ENCODE peak calls at places on chromosomes 16 and 17, in four cellular contexts. One of them, this sample, is unnamed.

GRCh38 chr16:12617401-12617819 is 186.3 kb downstream of the CPPED1 start:
- DNase-seq in body of pancreas: no peak
- DNase-seq in stomach: no peak
- DNase-seq in HCT116: no peak
- DNase-seq in this sample: no peak

GRCh38 chr16:58346831-58347371 is 45.4 kb upstream of the GINS3 start:
- DNase-seq in body of pancreas: no peak
- DNase-seq in stomach: no peak
- DNase-seq in HCT116: no peak
- DNase-seq in this sample: no peak

GRCh38 chr16:2822158-2822495 is 5.1 kb downstream of the PRSS21 start:
- DNase-seq in body of pancreas: no peak
- DNase-seq in stomach: no peak
- DNase-seq in HCT116: no peak
- DNase-seq in this sample: no peak

GRCh38 chr17:2058521-2059124 is 3.7 kb downstream of the HIC1 start:
- DNase-seq in body of pancreas: peak
- DNase-seq in stomach: peak
- DNase-seq in HCT116: no peak
- DNase-seq in this sample: peak

GRCh38 chr16:78925071-78925714 is 675.3 kb downstream of the MAF start:
- DNase-seq in body of pancreas: peak
- DNase-seq in stomach: peak
- DNase-seq in HCT116: peak
- DNase-seq in this sample: peak

GRCh38 chr16:58452640-58453039 is 47.3 kb upstream of the NDRG4 start:
- DNase-seq in body of pancreas: no peak
- DNase-seq in stomach: no peak
- DNase-seq in HCT116: no peak
- DNase-seq in this sample: no peak

GRCh38 chr16:83200005-83200779 is 573.4 kb downstream of the CDH13 start:
- DNase-seq in body of pancreas: no peak
- DNase-seq in stomach: no peak
- DNase-seq in HCT116: no peak
- DNase-seq in this sample: no peak

GRCh38 chr16:2481676-2482075 is 6.7 kb downstream of the TBC1D24 start:
- DNase-seq in body of pancreas: no peak
- DNase-seq in stomach: no peak
- DNase-seq in HCT116: no peak
- DNase-seq in this sample: no peak

GRCh38 chr17:80421381-80422090 is 6.6 kb downstream of the ENDOV start:
- DNase-seq in body of pancreas: no peak
- DNase-seq in stomach: no peak
- DNase-seq in HCT116: no peak
- DNase-seq in this sample: no peak

GRCh38 chr17:72372185-72372584 is 251.4 kb downstream of the SOX9 start:
- DNase-seq in body of pancreas: no peak
- DNase-seq in stomach: no peak
- DNase-seq in HCT116: no peak
- DNase-seq in this sample: no peak

GRCh38 chr17:57751348-57751970 is 6.4 kb upstream of the CCDC182 start:
- DNase-seq in body of pancreas: no peak
- DNase-seq in stomach: no peak
- DNase-seq in HCT116: no peak
- DNase-seq in this sample: no peak

GRCh38 chr16:49643429-49644142 is 212.3 kb downstream of the ZNF423 start:
- DNase-seq in body of pancreas: no peak
- DNase-seq in stomach: no peak
- DNase-seq in HCT116: no peak
- DNase-seq in this sample: no peak

GRCh38 chr17:2690165-2691068 is 21.1 kb downstream of the CLUH start:
- DNase-seq in body of pancreas: no peak
- DNase-seq in stomach: no peak
- DNase-seq in HCT116: no peak
- DNase-seq in this sample: no peak

GRCh38 chr16:19488213-19488640 is 33.7 kb downstream of the GDE1 start:
- DNase-seq in body of pancreas: no peak
- DNase-seq in stomach: peak
- DNase-seq in HCT116: no peak
- DNase-seq in this sample: peak

GRCh38 chr17:44759096-44759915 is 518 bp downstream of the ADAM11 start:
- DNase-seq in body of pancreas: no peak
- DNase-seq in stomach: no peak
- DNase-seq in HCT116: no peak
- DNase-seq in this sample: no peak

GRCh38 chr16:58464047-58464915 is 35.7 kb upstream of the NDRG4 start:
- DNase-seq in body of pancreas: peak
- DNase-seq in stomach: peak
- DNase-seq in HCT116: no peak
- DNase-seq in this sample: no peak

GRCh38 chr17:66675991-66676371 is 158.9 kb upstream of the CACNG5 start:
- DNase-seq in body of pancreas: no peak
- DNase-seq in stomach: peak
- DNase-seq in HCT116: no peak
- DNase-seq in this sample: no peak

GRCh38 chr16:54431041-54431996 is 144.7 kb upstream of the IRX3 start:
- DNase-seq in body of pancreas: no peak
- DNase-seq in stomach: no peak
- DNase-seq in HCT116: no peak
- DNase-seq in this sample: no peak

GRCh38 chr17:50693041-50693682 is 14.6 kb downstream of the ANKRD40 start:
- DNase-seq in body of pancreas: no peak
- DNase-seq in stomach: no peak
- DNase-seq in HCT116: no peak
- DNase-seq in this sample: no peak

GRCh38 chr16:27628216-27628945 is 78.4 kb downstream of the KATNIP start:
- DNase-seq in body of pancreas: no peak
- DNase-seq in stomach: no peak
- DNase-seq in HCT116: no peak
- DNase-seq in this sample: no peak

GRCh38 chr16:1650131-1650530 is 27.9 kb upstream of the JPT2 start:
- DNase-seq in body of pancreas: no peak
- DNase-seq in stomach: no peak
- DNase-seq in HCT116: no peak
- DNase-seq in this sample: no peak

GRCh38 chr17:9798724-9799123 is 7.3 kb upstream of the DHRS7C start:
- DNase-seq in body of pancreas: no peak
- DNase-seq in stomach: no peak
- DNase-seq in HCT116: no peak
- DNase-seq in this sample: no peak

GRCh38 chr17:47188266-47188665 is 829 bp downstream of the CDC27 start:
- DNase-seq in body of pancreas: peak
- DNase-seq in stomach: no peak
- DNase-seq in HCT116: no peak
- DNase-seq in this sample: peak

GRCh38 chr17:46820592-46821450 is 2.3 kb upstream of the WNT3 start:
- DNase-seq in body of pancreas: no peak
- DNase-seq in stomach: no peak
- DNase-seq in HCT116: no peak
- DNase-seq in this sample: no peak

GRCh38 chr17:63039899-63040602 is 74.0 kb downstream of the TANC2 start:
- DNase-seq in body of pancreas: no peak
- DNase-seq in stomach: no peak
- DNase-seq in HCT116: peak
- DNase-seq in this sample: no peak

GRCh38 chr16:69833357-69833781 is 71.2 kb downstream of the WWP2 start:
- DNase-seq in body of pancreas: no peak
- DNase-seq in stomach: no peak
- DNase-seq in HCT116: no peak
- DNase-seq in this sample: no peak

GRCh38 chr16:69829338-69829737 is 67.2 kb downstream of the WWP2 start:
- DNase-seq in body of pancreas: no peak
- DNase-seq in stomach: no peak
- DNase-seq in HCT116: no peak
- DNase-seq in this sample: no peak

GRCh38 chr16:69831212-69832123 is 69.3 kb downstream of the WWP2 start:
- DNase-seq in body of pancreas: no peak
- DNase-seq in stomach: no peak
- DNase-seq in HCT116: no peak
- DNase-seq in this sample: no peak

GRCh38 chr16:69830146-69830533 is 68.0 kb downstream of the WWP2 start:
- DNase-seq in body of pancreas: no peak
- DNase-seq in stomach: no peak
- DNase-seq in HCT116: no peak
- DNase-seq in this sample: no peak

GRCh38 chr16:69830534-69831211 is 68.5 kb downstream of the WWP2 start:
- DNase-seq in body of pancreas: peak
- DNase-seq in stomach: peak
- DNase-seq in HCT116: no peak
- DNase-seq in this sample: no peak
- TF ChIP-seq POLR2A in body of pancreas: peak
- TF ChIP-seq POLR2A in stomach: no peak
- TF ChIP-seq POLR2A in HCT116: no peak
- TF ChIP-seq POLR2A in this sample: no peak

GRCh38 chr16:28893291-28893690 is 15.0 kb downstream of the ATP2A1 start:
- DNase-seq in body of pancreas: no peak
- DNase-seq in stomach: no peak
- DNase-seq in HCT116: no peak
- DNase-seq in this sample: no peak
- TF ChIP-seq POLR2A in body of pancreas: no peak
- TF ChIP-seq POLR2A in stomach: no peak
- TF ChIP-seq POLR2A in HCT116: no peak
- TF ChIP-seq POLR2A in this sample: no peak

GRCh38 chr17:22305356-22306071 is 613.2 kb downstream of the KCNJ18 start:
- DNase-seq in body of pancreas: no peak
- DNase-seq in stomach: no peak
- DNase-seq in HCT116: no peak
- DNase-seq in this sample: no peak

GRCh38 chr17:22303096-22303495 is 610.8 kb downstream of the KCNJ18 start:
- DNase-seq in body of pancreas: no peak
- DNase-seq in stomach: no peak
- DNase-seq in HCT116: no peak
- DNase-seq in this sample: no peak

GRCh38 chr17:22304667-22305303 is 612.5 kb downstream of the KCNJ18 start:
- DNase-seq in body of pancreas: no peak
- DNase-seq in stomach: no peak
- DNase-seq in HCT116: no peak
- DNase-seq in this sample: no peak

GRCh38 chr17:22301353-22301745 is 609.0 kb downstream of the KCNJ18 start:
- DNase-seq in body of pancreas: no peak
- DNase-seq in stomach: no peak
- DNase-seq in HCT116: no peak
- DNase-seq in this sample: no peak

GRCh38 chr17:22303865-22304264 is 611.5 kb downstream of the KCNJ18 start:
- DNase-seq in body of pancreas: no peak
- DNase-seq in stomach: no peak
- DNase-seq in HCT116: no peak
- DNase-seq in this sample: no peak
- TF ChIP-seq POLR2A in body of pancreas: no peak
- TF ChIP-seq POLR2A in stomach: no peak
- TF ChIP-seq POLR2A in HCT116: no peak
- TF ChIP-seq POLR2A in this sample: no peak

DNA sequence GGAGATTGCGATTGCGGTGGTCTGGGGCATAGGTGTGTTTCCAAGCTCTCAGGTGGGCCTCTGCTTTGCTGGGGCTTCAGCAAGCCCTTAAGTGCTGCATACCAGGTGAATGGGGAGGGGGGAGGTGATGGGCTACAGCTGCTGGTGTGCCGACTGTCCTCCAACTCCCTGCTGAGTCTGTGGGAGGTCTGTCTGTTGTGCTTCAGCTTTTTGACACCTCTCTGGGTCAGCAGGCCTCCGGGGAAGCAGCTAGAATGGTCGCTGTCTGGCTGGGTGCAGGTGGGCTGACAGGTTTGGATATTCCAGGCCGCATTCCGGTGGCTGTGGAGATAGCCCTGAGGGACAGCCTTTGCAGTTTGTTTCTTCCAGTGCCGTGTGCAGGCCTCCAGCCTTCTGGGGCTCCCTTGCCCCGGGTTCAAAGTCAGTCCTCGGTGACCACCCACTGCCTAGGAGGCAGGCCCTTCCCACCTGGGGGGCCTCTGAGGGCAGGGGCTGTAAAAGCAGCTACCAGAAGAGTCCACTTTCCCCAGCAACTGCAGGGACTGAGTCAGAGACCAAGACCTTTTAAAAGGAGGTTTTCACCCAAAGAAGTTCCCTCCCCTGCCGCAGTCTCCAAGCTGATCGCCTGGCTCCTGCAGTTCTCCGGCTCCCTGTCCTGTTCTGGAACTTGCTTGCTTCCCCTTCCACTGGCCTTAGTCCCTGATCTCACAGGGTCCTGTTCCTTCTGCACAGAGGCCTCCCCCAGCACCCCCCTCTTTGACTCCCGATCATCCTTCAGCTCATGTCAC is 2.0 kb upstream of the TTYH2 start:
- DNase-seq in body of pancreas: no peak
- DNase-seq in stomach: no peak
- DNase-seq in HCT116: no peak
- DNase-seq in this sample: no peak
- TF ChIP-seq POLR2A in body of pancreas: no peak
- TF ChIP-seq POLR2A in stomach: no peak
- TF ChIP-seq POLR2A in HCT116: no peak
- TF ChIP-seq POLR2A in this sample: no peak

DNA sequence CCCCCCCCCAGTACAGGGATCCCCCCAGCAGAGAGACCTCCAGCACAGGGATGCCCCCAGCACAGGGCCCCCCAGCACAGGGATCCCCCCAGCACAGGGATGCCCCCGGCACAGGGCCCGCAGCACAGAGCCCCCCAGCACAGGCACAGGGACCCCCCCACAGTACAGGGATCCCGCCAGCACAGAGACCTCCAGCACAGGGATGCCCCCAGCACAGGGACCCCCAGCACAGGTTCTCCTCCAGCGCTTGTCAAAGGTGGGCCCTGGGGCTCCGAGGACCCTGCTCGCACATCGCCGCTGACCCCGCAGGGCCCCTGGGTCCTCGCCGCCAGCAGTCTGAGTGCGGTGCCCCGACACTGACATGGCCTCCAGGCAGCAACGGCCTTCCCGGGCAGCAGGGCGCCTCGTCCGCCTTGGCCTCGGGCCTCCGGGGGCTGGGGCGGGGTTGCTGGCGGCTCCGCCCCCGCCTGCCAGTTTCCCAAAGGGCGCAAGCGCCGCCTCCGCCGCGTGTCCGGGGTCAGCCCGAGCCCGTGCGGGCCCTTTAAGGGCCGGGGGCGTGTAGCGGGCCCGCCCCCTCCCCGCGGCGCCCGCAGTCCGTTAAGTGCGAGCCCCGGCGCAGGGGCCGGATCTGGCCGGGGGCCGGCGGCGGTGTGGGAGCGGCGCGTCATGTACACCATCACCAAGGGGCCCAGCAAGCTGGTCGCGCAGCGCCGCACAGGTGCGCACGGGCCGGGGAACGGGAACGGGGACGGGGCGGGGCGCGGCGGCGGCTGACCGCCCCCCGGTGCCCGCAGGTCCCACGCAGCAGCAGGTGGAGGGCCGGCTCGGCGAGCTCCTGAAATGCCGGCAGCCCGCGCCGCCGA is at the start of gene MCRIP2:
- DNase-seq in body of pancreas: peak
- DNase-seq in stomach: peak
- DNase-seq in HCT116: no peak
- DNase-seq in this sample: peak
- TF ChIP-seq POLR2A in body of pancreas: peak
- TF ChIP-seq POLR2A in stomach: no peak
- TF ChIP-seq POLR2A in HCT116: no peak
- TF ChIP-seq POLR2A in this sample: peak

GRCh38 chr16:67183627-67184452 is at the start of gene MATCAP1:
- DNase-seq in body of pancreas: peak
- DNase-seq in stomach: peak
- DNase-seq in HCT116: peak
- DNase-seq in this sample: peak
- TF ChIP-seq POLR2A in body of pancreas: peak
- TF ChIP-seq POLR2A in stomach: no peak
- TF ChIP-seq POLR2A in HCT116: no peak
- TF ChIP-seq POLR2A in this sample: peak